ENCODE peak calls at places on chromosomes 11 and 22, in eight cellular contexts. K is aorta, W is upper lobe of right lung, D is MM.1S, O is spleen, L is adipocyte, X is left lung, Q is heart right ventricle. R is an unnamed sample.

GRCh38 chr11:124633355-124633754 is 10.7 kb downstream of the TBRG1 start:
- DNase-seq in K (no peak), W (no peak), D (no peak), O (no peak), L (peak; percentile 20), X (no peak), Q (no peak), R (no peak)

GRCh38 chr22:46917702-46918101 is 155.3 kb downstream of the TBC1D22A start:
- DNase-seq in K (peak; percentile 70), W (no peak), D (no peak), O (no peak), L (no peak), X (no peak), Q (no peak), R (no peak)

GRCh38 chr11:71180694-71181466 is 71.5 kb downstream of the SHANK2 start:
- DNase-seq in K (peak; percentile 20), W (no peak), D (no peak), O (peak; percentile 38), L (no peak), X (no peak), Q (no peak), R (no peak)

GRCh38 chr11:35116762-35117588 is 22.0 kb upstream of the CD44 start:
- DNase-seq in K (no peak), W (no peak), D (no peak), O (no peak), L (peak; percentile 62), X (no peak), Q (peak; percentile 40), R (no peak)

GRCh38 chr11:45097721-45098493 is 48.5 kb upstream of the PRDM11 start:
- DNase-seq in K (peak; percentile 92), W (no peak), D (peak; percentile 67), O (no peak), L (peak; percentile 74), X (no peak), Q (peak; percentile 76), R (no peak)

GRCh38 chr11:1622076-1622475 is at the start of gene KRTAP5-4:
- DNase-seq in K (no peak), W (no peak), D (no peak), O (no peak), L (no peak), X (no peak), Q (no peak), R (no peak)

GRCh38 chr22:49103314-49104052 is 724.2 kb downstream of the BRD1 start:
- DNase-seq in K (no peak), W (peak; percentile 17), D (no peak), O (no peak), L (no peak), X (peak; percentile 41), Q (no peak), R (no peak)

GRCh38 chr11:116108161-116108560 is 603.9 kb upstream of the CADM1 start:
- DNase-seq in K (no peak), W (no peak), D (no peak), O (no peak), L (no peak), X (no peak), Q (no peak), R (no peak)

GRCh38 chr11:110830344-110831141 is 118.3 kb upstream of the ARHGAP20 start:
- DNase-seq in K (no peak), W (no peak), D (no peak), O (no peak), L (no peak), X (no peak), Q (no peak), R (no peak)

GRCh38 chr22:37303821-37304274 is 21.5 kb downstream of the CYTH4 start:
- DNase-seq in K (no peak), W (peak; percentile 83), D (no peak), O (no peak), L (peak; percentile 87), X (peak; percentile 86), Q (no peak), R (peak; percentile 38)

GRCh38 chr22:22779213-22779612 is 108.4 kb upstream of the IGLL5 start:
- DNase-seq in K (no peak), W (no peak), D (no peak), O (no peak), L (no peak), X (no peak), Q (no peak), R (no peak)

GRCh38 chr22:36384766-36385400 is 2.9 kb downstream of the MYH9 start:
- DNase-seq in K (peak; percentile 75), W (no peak), D (peak; percentile 59), O (no peak), L (peak; percentile 58), X (no peak), Q (no peak), R (peak; percentile 82)

GRCh38 chr11:17697175-17697949 is 22.0 kb upstream of the MYOD1 start:
- DNase-seq in K (no peak), W (no peak), D (no peak), O (no peak), L (no peak), X (no peak), Q (no peak), R (no peak)

GRCh38 chr11:1400168-1401000 is 10.7 kb downstream of the BRSK2 start:
- DNase-seq in K (no peak), W (no peak), D (no peak), O (no peak), L (no peak), X (peak; percentile 69), Q (no peak), R (no peak)

DNA sequence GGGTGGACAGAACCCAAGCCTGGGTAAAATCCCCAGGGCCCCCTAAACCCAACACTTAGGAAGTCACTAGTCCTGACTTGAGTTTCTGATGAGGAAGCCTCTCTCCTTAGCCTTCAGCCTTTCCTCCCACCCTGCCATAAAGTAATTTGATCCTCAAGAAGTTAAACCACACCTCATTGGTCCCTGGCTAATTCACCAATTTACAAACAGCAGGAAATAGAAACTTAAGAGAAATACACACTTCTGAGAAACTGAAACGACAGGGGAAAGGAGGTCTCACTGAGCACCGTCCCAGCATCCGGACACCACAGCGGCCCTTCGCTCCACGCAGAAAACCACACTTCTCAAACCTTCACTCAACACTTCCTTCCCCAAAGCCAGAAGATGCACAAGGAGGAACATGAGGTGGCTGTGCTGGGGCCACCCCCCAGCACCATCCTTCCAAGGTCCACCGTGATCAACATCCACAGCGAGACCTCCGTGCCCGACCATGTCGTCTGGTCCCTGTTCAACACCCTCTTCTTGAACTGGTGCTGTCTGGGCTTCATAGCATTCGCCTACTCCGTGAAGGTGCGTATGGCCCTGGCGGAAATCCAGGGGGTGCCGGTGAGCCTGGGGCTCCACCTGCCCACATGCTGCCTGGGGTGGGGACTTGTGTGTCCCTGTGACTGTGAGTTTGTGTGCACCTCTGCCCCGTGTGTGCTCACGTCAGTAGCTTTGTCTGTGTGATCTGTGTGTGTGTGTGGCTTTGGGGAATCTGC is at the start of gene IFITM1:
- DNase-seq in K (no peak), W (peak; percentile 73), D (peak; percentile 55), O (peak; percentile 90), L (peak; percentile 89), X (peak; percentile 76), Q (peak; percentile 65), R (peak; percentile 84)
- H3K4me1 ChIP-seq in K (no peaks in the 10 kb centered on the region), W (peaks cover 36% of the 10 kb centered on the region), D (peaks cover 14% of the 10 kb centered on the region), O (peaks cover 74% of the 10 kb centered on the region), L (peaks cover 38% of the 10 kb centered on the region), X (peaks cover 70% of the 10 kb centered on the region), Q (peaks cover 21% of the 10 kb centered on the region), R (peaks cover 18% of the 10 kb centered on the region)

GRCh38 chr11:8830641-8831040 is 80.3 kb upstream of the AKIP1 start:
- DNase-seq in K (no peak), W (no peak), D (no peak), O (no peak), L (no peak), X (no peak), Q (no peak), R (no peak)

GRCh38 chr11:8833568-8834275 is 77.3 kb upstream of the AKIP1 start:
- DNase-seq in K (no peak), W (no peak), D (no peak), O (no peak), L (peak; percentile 50), X (no peak), Q (no peak), R (no peak)

GRCh38 chr11:8829556-8829955 is 81.4 kb upstream of the AKIP1 start:
- DNase-seq in K (no peak), W (no peak), D (no peak), O (no peak), L (no peak), X (no peak), Q (no peak), R (no peak)

GRCh38 chr11:8832571-8833260 is 78.3 kb upstream of the AKIP1 start:
- DNase-seq in K (no peak), W (peak; percentile 69), D (peak; percentile 38), O (no peak), L (peak; percentile 85), X (peak; percentile 78), Q (no peak), R (no peak)

DNA sequence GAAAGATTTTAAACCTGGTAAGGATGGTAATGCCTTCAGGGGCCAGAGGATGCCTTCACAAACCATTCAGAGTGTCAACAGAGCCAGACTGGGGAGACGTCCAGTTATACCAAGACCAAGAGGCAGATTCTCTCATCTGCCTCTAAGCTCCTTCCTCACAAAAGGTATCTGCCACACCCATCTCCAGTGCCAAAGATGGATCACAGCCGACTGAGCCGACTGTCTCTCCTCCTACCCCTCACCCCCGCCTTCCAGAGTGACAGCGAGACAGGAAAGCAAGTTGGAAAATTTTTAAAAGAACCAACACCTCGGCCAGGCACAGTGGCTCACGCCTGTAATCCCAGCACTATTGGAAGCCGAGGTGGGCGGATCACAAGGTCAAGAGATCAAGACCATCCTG is 79.1 kb upstream of the AKIP1 start:
- DNase-seq in K (no peak), W (no peak), D (no peak), O (peak; percentile 36), L (no peak), X (no peak), Q (no peak), R (no peak)
- H3K4me1 ChIP-seq in K (no peaks in the 10 kb centered on the region), W (peaks cover 35% of the 10 kb centered on the region), D (peaks cover 8% of the 10 kb centered on the region), O (peaks cover 57% of the 10 kb centered on the region), L (peaks cover 23% of the 10 kb centered on the region), X (peaks cover 49% of the 10 kb centered on the region), Q (peaks cover 19% of the 10 kb centered on the region), R (no peaks in the 10 kb centered on the region)

GRCh38 chr22:45312415-45312814 is 2.7 kb downstream of the FAM118A start:
- DNase-seq in K (no peak), W (no peak), D (no peak), O (no peak), L (no peak), X (peak; percentile 3), Q (no peak), R (no peak)
- H3K4me1 ChIP-seq in K (peaks cover 2% of the 10 kb centered on the region), W (peaks cover 21% of the 10 kb centered on the region), D (peaks cover 10% of the 10 kb centered on the region), O (peaks cover 84% of the 10 kb centered on the region), L (peaks cover 21% of the 10 kb centered on the region), X (peaks cover 55% of the 10 kb centered on the region), Q (peaks cover 27% of the 10 kb centered on the region), R (peaks cover 41% of the 10 kb centered on the region)

DNA sequence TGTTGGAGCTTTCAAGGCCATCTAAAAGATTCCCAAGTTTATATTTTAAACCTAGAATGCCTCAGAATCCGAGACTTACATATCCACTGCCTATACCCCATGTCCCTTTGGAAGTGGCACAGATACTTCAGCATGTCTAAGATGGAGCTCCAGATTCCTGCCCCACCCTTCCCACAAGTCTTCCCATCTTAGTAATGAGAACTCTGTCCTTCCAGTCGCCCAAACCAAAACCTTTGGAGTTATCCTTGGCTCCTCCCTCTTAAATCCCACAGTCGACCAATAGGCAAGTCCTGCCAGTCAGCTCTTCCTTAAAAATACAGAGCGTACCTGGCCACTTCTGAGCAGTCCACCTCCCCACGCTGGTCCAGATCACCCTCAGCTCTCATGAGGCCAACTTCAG is 4.3 kb downstream of the POLD4 start:
- DNase-seq in K (no peak), W (no peak), D (no peak), O (no peak), L (no peak), X (no peak), Q (no peak), R (no peak)
- H3K4me1 ChIP-seq in K (peaks cover 5% of the 10 kb centered on the region), W (peaks cover 45% of the 10 kb centered on the region), D (peaks cover 30% of the 10 kb centered on the region), O (peaks cover 95% of the 10 kb centered on the region), L (peaks cover 44% of the 10 kb centered on the region), X (peaks cover 34% of the 10 kb centered on the region), Q (peaks cover 28% of the 10 kb centered on the region), R (peaks cover 57% of the 10 kb centered on the region)

R was measured in CD8-positive, alpha-beta T cell.